ENCODE peak calls at places on chromosomes 3 and 15, in six cellular contexts. A is IMR-90; F is adipocyte; J is CD8-positive, alpha-beta memory T cell; K is breast epithelium; S is CD4-positive, alpha-beta memory T cell. R is an unnamed sample.

GRCh38 chr3:129064969-129065726 is 4.6 kb downstream of the GP9 start:
- DNase-seq in A (no peak), J (no peak), K (no peak), F (no peak), S (no peak), R (no peak)

GRCh38 chr3:114389156-114389555 is 95.3 kb downstream of the TIGIT start:
- DNase-seq in A (no peak), J (peak), F (no peak), S (peak), K (no peak), R (no peak)

GRCh38 chr3:152857082-152857481 is 22.2 kb downstream of the P2RY1 start:
- DNase-seq in J (no peak), S (no peak), F (no peak), A (no peak), K (no peak), R (no peak)

GRCh38 chr3:39671600-39671999 is 137.8 kb upstream of the MYRIP start:
- DNase-seq in K (no peak), S (no peak), A (no peak), J (no peak), F (no peak), R (no peak)

GRCh38 chr3:112649478-112649735 is 8.5 kb upstream of the CCDC80 start:
- DNase-seq in F (peak), J (no peak), S (no peak), A (peak), K (no peak), R (no peak)

GRCh38 chr3:122406198-122406597 is 9.7 kb downstream of the WDR5B start:
- DNase-seq in J (no peak), F (no peak), S (no peak), A (no peak), K (no peak), R (no peak)

GRCh38 chr3:143850877-143851276 is 2.6 kb upstream of the SLC9A9 start:
- DNase-seq in F (peak), S (no peak), A (no peak), K (no peak), J (no peak), R (no peak)

GRCh38 chr3:55059027-55059629 is 131.3 kb upstream of the LRTM1 start:
- DNase-seq in K (no peak), F (peak), J (no peak), S (no peak), A (peak), R (no peak)

GRCh38 chr3:135907422-135908165 is 57.9 kb upstream of the PPP2R3A start:
- DNase-seq in S (no peak), J (no peak), K (no peak), F (no peak), A (no peak), R (no peak)

GRCh38 chr15:73755481-73755880 is 2.3 kb upstream of the INSYN1 start:
- DNase-seq in A (no peak), S (no peak), J (no peak), F (no peak), K (no peak), R (no peak)

GRCh38 chr3:30504939-30505338 is 101.5 kb upstream of the TGFBR2 start:
- DNase-seq in F (no peak), S (no peak), K (no peak), J (no peak), A (peak), R (no peak)

GRCh38 chr15:68335251-68335650 is 57.7 kb downstream of the FEM1B start:
- DNase-seq in S (no peak), F (peak), K (peak), A (no peak), J (no peak), R (no peak)

GRCh38 chr15:72685925-72686794 is at the start of the genes BBS4 and HIGD2B:
- DNase-seq in S (peak), F (peak), J (peak), K (peak), A (peak), R (peak)

GRCh38 chr15:84023636-84024035 is 211.9 kb upstream of the GOLGA6L4 start:
- DNase-seq in J (no peak), K (no peak), S (no peak), F (peak), A (peak), R (peak)

GRCh38 chr3:46566040-46566631 is at the start of gene LRRC2:
- DNase-seq in K (no peak), J (no peak), F (peak), A (peak), S (peak), R (peak)

GRCh38 chr3:107242579-107242978 is 134.7 kb upstream of the CCDC54 start:
- DNase-seq in K (no peak), A (no peak), F (no peak), S (no peak), J (no peak), R (no peak)

GRCh38 chr15:96171842-96172241 is 158.7 kb upstream of the NR2F2 start:
- DNase-seq in S (no peak), F (peak), J (no peak), K (no peak), A (peak), R (no peak)

GRCh38 chr3:122674339-122674738 is 6.3 kb upstream of the PARP14 start:
- DNase-seq in F (no peak), A (no peak), J (no peak), S (no peak), K (no peak), R (no peak)

GRCh38 chr3:82927309-82928253 is 1166.1 kb upstream of the GBE1 start:
- DNase-seq in J (no peak), A (no peak), K (no peak), F (no peak), S (no peak), R (no peak)

GRCh38 chr3:51860703-51861665 is at the start of gene IQCF2:
- DNase-seq in S (no peak), F (no peak), J (no peak), A (no peak), K (no peak), R (no peak)

GRCh38 chr3:49273825-49274532 is 3.1 kb downstream of the C3orf62 start:
- DNase-seq in J (no peak), F (no peak), A (no peak), K (no peak), S (no peak), R (no peak)

GRCh38 chr3:49278548-49278947 is 1.5 kb upstream of the C3orf62 start:
- DNase-seq in J (no peak), S (no peak), F (no peak), K (no peak), A (no peak), R (no peak)

GRCh38 chr3:49276475-49277356 is at the start of gene C3orf62:
- DNase-seq in A (peak), K (peak), J (peak), S (peak), F (peak), R (peak)

GRCh38 chr3:49279376-49279775 is 2.3 kb upstream of the C3orf62 start:
- DNase-seq in A (peak), J (no peak), K (no peak), F (no peak), S (no peak), R (no peak)

DNA sequence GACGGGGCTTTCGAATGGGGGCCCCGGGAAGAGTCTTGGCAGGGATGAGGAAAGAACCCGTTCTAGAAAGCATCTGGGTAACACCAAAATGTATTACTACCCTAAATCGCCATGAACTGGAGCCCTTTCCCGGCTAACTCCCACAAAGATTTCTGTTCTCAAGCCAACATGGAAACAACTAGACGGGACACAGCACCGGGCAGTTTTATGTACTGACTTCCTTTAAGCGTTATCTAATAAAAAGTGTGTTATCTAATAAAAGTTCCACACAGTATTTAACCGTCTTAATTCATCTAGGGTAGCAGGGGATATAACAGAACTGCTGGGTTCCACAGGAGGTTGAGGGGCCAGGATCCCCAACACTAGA is 308 bp upstream of the C3orf62 start:
- DNase-seq in A (no peak), K (no peak), F (no peak), J (no peak), S (no peak), R (no peak)
- H3K4me3 ChIP-seq in A (peak), K (peak), F (peak), J (peak), S (peak), R (peak)

GRCh38 chr3:180277036-180277435 is 240.3 kb upstream of the PEX5L start:
- DNase-seq in A (peak), S (no peak), K (no peak), F (peak), J (no peak), R (no peak)

GRCh38 chr3:180280601-180281000 is 243.9 kb upstream of the PEX5L start:
- DNase-seq in A (peak), F (no peak), S (no peak), K (no peak), J (no peak), R (peak)

GRCh38 chr3:180282386-180282785 is 245.6 kb upstream of the PEX5L start:
- DNase-seq in K (no peak), F (no peak), J (no peak), S (no peak), A (no peak), R (no peak)

GRCh38 chr3:180275176-180275575 is 238.4 kb upstream of the PEX5L start:
- DNase-seq in A (no peak), F (no peak), K (no peak), J (no peak), S (no peak), R (no peak)

DNA sequence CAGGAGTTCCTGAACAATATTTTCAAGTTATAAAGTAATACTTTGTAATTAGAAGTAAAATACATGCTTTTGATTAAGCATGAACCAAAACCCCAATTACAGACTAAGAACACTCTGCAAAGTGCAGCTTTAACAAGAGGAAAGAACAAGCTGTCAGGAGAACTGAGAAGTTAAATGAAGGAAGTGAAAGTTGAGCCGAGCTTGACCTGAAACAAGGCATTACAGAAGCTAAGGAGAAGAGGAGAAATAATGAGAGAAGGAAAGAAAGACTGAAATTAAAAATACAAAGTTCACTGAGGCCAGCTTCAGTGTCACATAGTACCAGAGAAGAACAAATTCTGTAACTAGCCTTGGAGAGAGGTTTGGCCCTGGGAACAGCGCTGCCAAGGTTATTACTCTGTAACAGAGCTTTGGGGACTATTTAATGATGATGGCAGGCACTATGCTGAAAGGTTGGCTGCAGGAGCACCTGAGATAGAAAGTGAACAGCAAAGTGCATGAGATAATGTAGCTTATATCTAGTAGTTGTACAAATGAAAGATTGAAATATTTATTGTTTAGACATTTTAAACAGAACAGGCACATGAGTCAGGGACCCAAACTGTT is 241.9 kb upstream of the PEX5L start:
- DNase-seq in A (no peak), S (no peak), K (no peak), F (no peak), J (no peak), R (no peak)
- H3K4me3 ChIP-seq in A (no peak), S (no peak), K (no peak), F (no peak), J (no peak), R (no peak)

GRCh38 chr15:57259511-57260143 is 116.7 kb upstream of the CGNL1 start:
- DNase-seq in J (no peak), K (no peak), A (no peak), S (no peak), F (no peak), R (no peak)
- H3K4me3 ChIP-seq in J (no peak), K (no peak), A (no peak), S (no peak), F (no peak), R (no peak)

DNA sequence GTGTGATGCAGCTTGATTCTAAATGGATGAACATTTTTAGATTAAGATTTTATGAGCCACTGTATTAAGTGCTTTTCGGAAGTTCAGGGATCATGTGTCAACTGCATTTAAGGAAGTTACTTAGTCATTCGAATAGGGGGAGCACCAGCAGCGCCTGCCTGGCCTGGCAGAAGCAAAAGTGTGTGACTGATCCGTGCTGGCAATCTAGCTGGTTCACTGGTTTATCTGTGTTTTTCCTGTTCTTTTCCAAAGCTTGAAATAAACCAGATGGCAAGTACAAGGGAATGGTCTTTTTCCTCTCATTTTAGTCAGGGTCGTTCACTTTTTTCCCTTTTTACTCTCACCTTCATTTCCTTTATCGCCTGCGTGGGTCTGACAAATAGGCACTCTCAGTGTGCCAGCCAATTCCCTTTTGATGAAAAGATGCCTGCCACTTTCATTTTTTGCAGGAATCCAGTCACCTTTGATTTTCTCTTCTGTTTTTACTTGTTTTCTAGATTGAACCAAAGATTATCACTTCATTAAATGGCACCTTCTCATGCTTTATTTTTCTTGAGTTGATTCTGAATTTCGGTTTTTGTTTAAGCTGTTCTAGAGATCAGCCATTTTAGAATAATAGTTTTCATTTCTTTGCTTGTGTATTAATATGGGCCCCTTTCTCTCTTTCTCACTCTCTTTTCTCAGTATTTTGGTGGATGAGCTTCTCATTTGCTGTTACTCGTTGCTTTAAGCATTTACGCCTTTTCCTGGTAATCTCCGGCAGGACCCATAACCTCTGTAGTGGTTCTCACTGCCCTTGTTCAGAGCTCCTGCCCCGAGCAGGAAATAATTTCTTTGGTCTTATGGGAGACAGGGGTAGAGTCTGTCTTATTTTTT is 2.8 kb downstream of the ABHD2 start:
- DNase-seq in F (peak), J (no peak), A (peak), S (peak), K (peak), R (no peak)
- H3K4me3 ChIP-seq in F (peak), J (peak), A (peak), S (peak), K (peak), R (peak)

DNA sequence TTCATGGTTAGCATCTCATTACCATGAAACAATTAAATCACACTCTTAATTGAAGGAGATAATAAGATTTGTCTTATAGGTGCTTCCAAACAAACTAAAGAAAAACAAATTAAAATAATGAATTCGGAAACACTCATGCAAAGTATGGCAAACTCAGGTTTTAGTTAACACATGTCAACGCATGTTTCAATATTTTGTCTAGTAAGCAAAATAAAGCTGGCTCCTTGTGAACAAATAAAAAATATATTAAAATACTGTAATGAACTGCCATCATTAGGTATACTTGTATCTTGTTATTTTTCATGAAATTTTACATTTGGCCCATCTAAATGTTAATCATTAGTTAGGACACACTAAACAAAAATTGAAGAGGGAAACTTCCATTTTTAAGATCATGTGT is 519.2 kb downstream of the MECOM start:
- DNase-seq in F (no peak), J (no peak), A (no peak), K (no peak), S (no peak), R (no peak)
- H3K4me3 ChIP-seq in F (no peak), J (no peak), A (no peak), K (no peak), S (no peak), R (peak)

R was measured in AG04450.